ENCODE peak calls at places on chromosomes 6 and 20, in ten cellular contexts. One of them, this sample, is unnamed.

GRCh38 chr20:10647471-10647870 is 26.3 kb downstream of the JAG1 start:
- DNase-seq in vagina: no peak
- DNase-seq in AG09309: no peak
- DNase-seq in BE2C: peak; percentile 58
- DNase-seq in K562: peak; percentile 18
- DNase-seq in AG04450: no peak
- DNase-seq in fibroblast of mammary gland: peak; percentile 38
- DNase-seq in psoas muscle: no peak
- DNase-seq in astrocyte: no peak
- DNase-seq in right lobe of liver: no peak
- DNase-seq in this sample: no peak

GRCh38 chr6:7938562-7939185 is 28.1 kb upstream of the TXNDC5 start:
- DNase-seq in vagina: no peak
- DNase-seq in AG09309: no peak
- DNase-seq in BE2C: no peak
- DNase-seq in K562: no peak
- DNase-seq in AG04450: no peak
- DNase-seq in fibroblast of mammary gland: no peak
- DNase-seq in psoas muscle: no peak
- DNase-seq in astrocyte: no peak
- DNase-seq in right lobe of liver: no peak
- DNase-seq in this sample: no peak

GRCh38 chr6:101776919-101777350 is 383.4 kb downstream of the GRIK2 start:
- DNase-seq in vagina: no peak
- DNase-seq in AG09309: no peak
- DNase-seq in BE2C: no peak
- DNase-seq in K562: no peak
- DNase-seq in AG04450: no peak
- DNase-seq in fibroblast of mammary gland: no peak
- DNase-seq in psoas muscle: no peak
- DNase-seq in astrocyte: no peak
- DNase-seq in right lobe of liver: no peak
- DNase-seq in this sample: no peak

GRCh38 chr20:6767536-6768227 is at the start of gene BMP2:
- DNase-seq in vagina: no peak
- DNase-seq in AG09309: no peak
- DNase-seq in BE2C: peak; percentile 48
- DNase-seq in K562: peak; percentile 9
- DNase-seq in AG04450: no peak
- DNase-seq in fibroblast of mammary gland: peak; percentile 31
- DNase-seq in psoas muscle: peak; percentile 60
- DNase-seq in astrocyte: peak; percentile 65
- DNase-seq in right lobe of liver: peak; percentile 77
- DNase-seq in this sample: peak; percentile 58

GRCh38 chr6:5506575-5506974 is 245.3 kb downstream of the FARS2 start:
- DNase-seq in vagina: no peak
- DNase-seq in AG09309: no peak
- DNase-seq in BE2C: no peak
- DNase-seq in K562: no peak
- DNase-seq in AG04450: no peak
- DNase-seq in fibroblast of mammary gland: no peak
- DNase-seq in psoas muscle: no peak
- DNase-seq in astrocyte: no peak
- DNase-seq in right lobe of liver: no peak
- DNase-seq in this sample: no peak

GRCh38 chr20:1418335-1418734 is 25.5 kb upstream of the FKBP1A start:
- DNase-seq in vagina: no peak
- DNase-seq in AG09309: no peak
- DNase-seq in BE2C: no peak
- DNase-seq in K562: no peak
- DNase-seq in AG04450: no peak
- DNase-seq in fibroblast of mammary gland: peak; percentile 87
- DNase-seq in psoas muscle: no peak
- DNase-seq in astrocyte: no peak
- DNase-seq in right lobe of liver: no peak
- DNase-seq in this sample: peak; percentile 25

GRCh38 chr6:29724937-29725869 is 2.0 kb downstream of the HLA-F start:
- DNase-seq in vagina: peak; percentile 77
- DNase-seq in AG09309: no peak
- DNase-seq in BE2C: no peak
- DNase-seq in K562: no peak
- DNase-seq in AG04450: no peak
- DNase-seq in fibroblast of mammary gland: no peak
- DNase-seq in psoas muscle: no peak
- DNase-seq in astrocyte: no peak
- DNase-seq in right lobe of liver: no peak
- DNase-seq in this sample: no peak

GRCh38 chr6:157194110-157194509 is 129.2 kb downstream of the TMEM242 start:
- DNase-seq in vagina: no peak
- DNase-seq in AG09309: no peak
- DNase-seq in BE2C: no peak
- DNase-seq in K562: no peak
- DNase-seq in AG04450: no peak
- DNase-seq in fibroblast of mammary gland: no peak
- DNase-seq in psoas muscle: no peak
- DNase-seq in astrocyte: no peak
- DNase-seq in right lobe of liver: no peak
- DNase-seq in this sample: no peak

GRCh38 chr20:20734475-20734948 is 22.1 kb upstream of the RALGAPA2 start:
- DNase-seq in vagina: peak; percentile 8
- DNase-seq in AG09309: no peak
- DNase-seq in BE2C: no peak
- DNase-seq in K562: no peak
- DNase-seq in AG04450: no peak
- DNase-seq in fibroblast of mammary gland: no peak
- DNase-seq in psoas muscle: no peak
- DNase-seq in astrocyte: no peak
- DNase-seq in right lobe of liver: no peak
- DNase-seq in this sample: no peak

GRCh38 chr6:11374036-11375010 is 141.9 kb upstream of the NEDD9 start:
- DNase-seq in vagina: no peak
- DNase-seq in AG09309: no peak
- DNase-seq in BE2C: no peak
- DNase-seq in K562: no peak
- DNase-seq in AG04450: no peak
- DNase-seq in fibroblast of mammary gland: no peak
- DNase-seq in psoas muscle: no peak
- DNase-seq in astrocyte: no peak
- DNase-seq in right lobe of liver: no peak
- DNase-seq in this sample: no peak

GRCh38 chr20:1184638-1185315 is at the start of gene TMEM74B:
- DNase-seq in vagina: no peak
- DNase-seq in AG09309: no peak
- DNase-seq in BE2C: no peak
- DNase-seq in K562: no peak
- DNase-seq in AG04450: no peak
- DNase-seq in fibroblast of mammary gland: no peak
- DNase-seq in psoas muscle: no peak
- DNase-seq in astrocyte: no peak
- DNase-seq in right lobe of liver: no peak
- DNase-seq in this sample: no peak

GRCh38 chr6:41277644-41278043 is 8.8 kb downstream of the TREM1 start:
- DNase-seq in vagina: no peak
- DNase-seq in AG09309: no peak
- DNase-seq in BE2C: no peak
- DNase-seq in K562: no peak
- DNase-seq in AG04450: no peak
- DNase-seq in fibroblast of mammary gland: no peak
- DNase-seq in psoas muscle: no peak
- DNase-seq in astrocyte: no peak
- DNase-seq in right lobe of liver: no peak
- DNase-seq in this sample: no peak

GRCh38 chr6:123393333-123393732 is 243.4 kb downstream of the TRDN start:
- DNase-seq in vagina: no peak
- DNase-seq in AG09309: no peak
- DNase-seq in BE2C: no peak
- DNase-seq in K562: peak; percentile 8
- DNase-seq in AG04450: no peak
- DNase-seq in fibroblast of mammary gland: peak; percentile 21
- DNase-seq in psoas muscle: no peak
- DNase-seq in astrocyte: no peak
- DNase-seq in right lobe of liver: no peak
- DNase-seq in this sample: peak; percentile 39
- TF ChIP-seq CTCF in vagina: no peak
- TF ChIP-seq CTCF in AG09309: no peak
- TF ChIP-seq CTCF in BE2C: peak; percentile 27
- TF ChIP-seq CTCF in K562: peak; percentile 49
- TF ChIP-seq CTCF in AG04450: peak; percentile 17
- TF ChIP-seq CTCF in fibroblast of mammary gland: peak; percentile 28
- TF ChIP-seq CTCF in psoas muscle: peak; percentile 28
- TF ChIP-seq CTCF in astrocyte: peak; percentile 12
- TF ChIP-seq CTCF in right lobe of liver: peak; percentile 33
- TF ChIP-seq CTCF in this sample: peak; percentile 37

GRCh38 chr6:165986647-165987482 is 180.8 kb downstream of the TBXT start:
- DNase-seq in vagina: no peak
- DNase-seq in AG09309: no peak
- DNase-seq in BE2C: peak; percentile 34
- DNase-seq in K562: no peak
- DNase-seq in AG04450: no peak
- DNase-seq in fibroblast of mammary gland: peak; percentile 30
- DNase-seq in psoas muscle: no peak
- DNase-seq in astrocyte: peak; percentile 46
- DNase-seq in right lobe of liver: no peak
- DNase-seq in this sample: peak; percentile 47

GRCh38 chr6:165988757-165989456 is 178.7 kb downstream of the TBXT start:
- DNase-seq in vagina: peak; percentile 83
- DNase-seq in AG09309: no peak
- DNase-seq in BE2C: no peak
- DNase-seq in K562: no peak
- DNase-seq in AG04450: no peak
- DNase-seq in fibroblast of mammary gland: no peak
- DNase-seq in psoas muscle: no peak
- DNase-seq in astrocyte: no peak
- DNase-seq in right lobe of liver: no peak
- DNase-seq in this sample: no peak

GRCh38 chr6:165990216-165990615 is 177.4 kb downstream of the TBXT start:
- DNase-seq in vagina: peak; percentile 65
- DNase-seq in AG09309: no peak
- DNase-seq in BE2C: no peak
- DNase-seq in K562: no peak
- DNase-seq in AG04450: no peak
- DNase-seq in fibroblast of mammary gland: no peak
- DNase-seq in psoas muscle: no peak
- DNase-seq in astrocyte: no peak
- DNase-seq in right lobe of liver: no peak
- DNase-seq in this sample: no peak

GRCh38 chr6:165987483-165988305 is 180.0 kb downstream of the TBXT start:
- DNase-seq in vagina: peak; percentile 93
- DNase-seq in AG09309: no peak
- DNase-seq in BE2C: peak; percentile 64
- DNase-seq in K562: peak; percentile 8
- DNase-seq in AG04450: peak; percentile 85
- DNase-seq in fibroblast of mammary gland: peak; percentile 87
- DNase-seq in psoas muscle: peak; percentile 78
- DNase-seq in astrocyte: peak; percentile 86
- DNase-seq in right lobe of liver: no peak
- DNase-seq in this sample: peak; percentile 88

DNA sequence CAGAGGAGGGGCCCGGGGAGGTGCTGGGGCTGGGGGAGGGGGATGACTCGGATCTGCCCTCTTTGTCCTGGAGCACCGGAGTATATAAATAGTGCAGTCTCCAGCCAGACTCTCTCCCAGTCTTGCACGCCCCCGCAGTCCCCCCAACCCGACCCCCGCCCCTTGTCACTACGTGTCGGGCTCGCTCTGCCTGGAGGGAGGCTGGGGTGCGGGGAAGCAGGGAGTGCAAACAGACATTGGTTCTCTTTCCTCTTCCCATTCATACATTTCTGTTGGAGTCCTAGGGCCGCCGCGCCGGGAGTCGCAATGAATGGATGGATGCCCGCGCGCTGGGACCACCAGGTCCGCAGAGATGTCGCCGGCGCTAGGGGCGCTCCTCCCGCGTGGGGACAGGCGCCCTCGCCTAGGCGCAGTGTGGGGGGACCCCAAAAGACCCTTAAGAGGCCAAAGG is 179.3 kb downstream of the TBXT start:
- DNase-seq in vagina: no peak
- DNase-seq in AG09309: no peak
- DNase-seq in BE2C: peak; percentile 44
- DNase-seq in K562: no peak
- DNase-seq in AG04450: no peak
- DNase-seq in fibroblast of mammary gland: no peak
- DNase-seq in psoas muscle: no peak
- DNase-seq in astrocyte: no peak
- DNase-seq in right lobe of liver: no peak
- DNase-seq in this sample: no peak
- H3K4me3 ChIP-seq in vagina: peak overlapping the region; percentile 44
- H3K4me3 ChIP-seq in AG09309: peak overlapping the region; percentile 19
- H3K4me3 ChIP-seq in BE2C: peak overlapping the region; percentile 70
- H3K4me3 ChIP-seq in K562: no peak overlapping the region
- H3K4me3 ChIP-seq in AG04450: peak overlapping the region; percentile 70
- H3K4me3 ChIP-seq in fibroblast of mammary gland: peak overlapping the region; percentile 1
- H3K4me3 ChIP-seq in psoas muscle: peak overlapping the region; percentile 63
- H3K4me3 ChIP-seq in astrocyte: peak overlapping the region; percentile 46
- H3K4me3 ChIP-seq in right lobe of liver: no peak overlapping the region
- H3K4me3 ChIP-seq in this sample: peak overlapping the region; percentile 70

DNA sequence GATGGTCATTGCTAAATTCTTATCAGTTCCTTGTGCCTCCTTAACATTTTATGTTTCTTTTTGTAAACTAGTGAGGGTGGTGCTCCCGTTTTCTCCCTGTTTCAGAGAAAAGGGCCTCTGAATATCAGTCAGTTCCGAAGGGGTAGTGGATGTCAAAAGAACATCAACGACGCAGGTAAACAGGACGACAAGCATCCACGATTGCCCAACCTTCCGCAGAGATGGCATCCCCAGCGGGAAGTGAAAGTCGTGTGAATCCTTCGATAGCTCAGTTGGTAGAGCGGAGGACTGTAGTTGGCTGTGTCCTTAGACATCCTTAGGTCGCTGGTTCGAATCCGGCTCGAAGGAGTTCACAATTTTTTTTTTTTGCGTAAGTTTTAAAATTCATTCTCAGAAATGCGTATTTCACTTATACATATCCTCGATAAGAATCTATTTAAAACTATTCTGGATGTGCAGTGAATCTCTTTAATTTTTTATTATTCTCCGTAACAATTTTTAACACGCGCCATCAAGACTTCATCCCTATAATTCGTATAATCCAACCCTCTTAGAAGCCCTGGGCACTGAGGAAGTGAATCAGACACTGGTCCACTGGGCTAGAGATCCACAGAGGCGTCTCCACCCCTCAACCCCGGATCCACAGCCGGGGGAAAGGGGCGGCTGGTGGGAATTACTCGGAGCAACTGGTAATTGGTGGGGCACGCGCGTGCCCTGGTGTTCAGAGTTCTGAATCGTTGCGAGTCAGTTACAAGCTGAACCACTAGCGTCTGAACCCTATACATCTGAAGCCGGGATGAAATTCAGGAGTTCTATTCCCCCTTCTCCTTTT is 27.9 kb upstream of the ABT1 start:
- DNase-seq in vagina: peak; percentile 97
- DNase-seq in AG09309: no peak
- DNase-seq in BE2C: peak; percentile 81
- DNase-seq in K562: peak; percentile 96
- DNase-seq in AG04450: peak; percentile 87
- DNase-seq in fibroblast of mammary gland: peak; percentile 93
- DNase-seq in psoas muscle: peak; percentile 87
- DNase-seq in astrocyte: peak; percentile 64
- DNase-seq in right lobe of liver: peak; percentile 88
- DNase-seq in this sample: peak; percentile 95
- TF ChIP-seq CTCF in vagina: no peak
- TF ChIP-seq CTCF in AG09309: peak; percentile 35
- TF ChIP-seq CTCF in BE2C: peak; percentile 44
- TF ChIP-seq CTCF in K562: peak; percentile 83
- TF ChIP-seq CTCF in AG04450: peak; percentile 33
- TF ChIP-seq CTCF in fibroblast of mammary gland: peak; percentile 38
- TF ChIP-seq CTCF in psoas muscle: no peak
- TF ChIP-seq CTCF in astrocyte: no peak
- TF ChIP-seq CTCF in right lobe of liver: no peak
- TF ChIP-seq CTCF in this sample: peak; percentile 38

GRCh38 chr6:112215901-112216300 is 38.5 kb downstream of the LAMA4 start:
- DNase-seq in vagina: no peak
- DNase-seq in AG09309: no peak
- DNase-seq in BE2C: no peak
- DNase-seq in K562: no peak
- DNase-seq in AG04450: no peak
- DNase-seq in fibroblast of mammary gland: no peak
- DNase-seq in psoas muscle: no peak
- DNase-seq in astrocyte: no peak
- DNase-seq in right lobe of liver: no peak
- DNase-seq in this sample: no peak
- H3K4me3 ChIP-seq in vagina: no peak overlapping the region
- H3K4me3 ChIP-seq in AG09309: no peak overlapping the region
- H3K4me3 ChIP-seq in BE2C: no peak overlapping the region
- H3K4me3 ChIP-seq in K562: no peak overlapping the region
- H3K4me3 ChIP-seq in AG04450: no peak overlapping the region
- H3K4me3 ChIP-seq in fibroblast of mammary gland: no peak overlapping the region
- H3K4me3 ChIP-seq in psoas muscle: no peak overlapping the region
- H3K4me3 ChIP-seq in astrocyte: no peak overlapping the region
- H3K4me3 ChIP-seq in right lobe of liver: no peak overlapping the region
- H3K4me3 ChIP-seq in this sample: no peak overlapping the region